ENCODE peak calls at places on chromosomes 7 and 10, in five cellular contexts. C, A, W, V and Y are unnamed samples.

GRCh38 chr10:18455086-18455884 is 196.1 kb downstream of the NSUN6 start:
- DNase-seq in C (no peak), A (no peak), W (no peak), V (no peak), Y (no peak)

GRCh38 chr7:120966961-120967360 is 16.4 kb downstream of the ING3 start:
- DNase-seq in C (no peak), A (no peak), W (no peak), V (no peak), Y (no peak)

GRCh38 chr10:106216085-106216484 is 948.4 kb downstream of the SORCS1 start:
- DNase-seq in C (no peak), A (no peak), W (no peak), V (no peak), Y (no peak)

GRCh38 chr10:77613476-77614130 is 24.0 kb downstream of the KCNMA1 start:
- DNase-seq in C (no peak), A (no peak), W (no peak), V (peak), Y (peak)

GRCh38 chr7:29588900-29589696 is 25.5 kb downstream of the PRR15 start:
- DNase-seq in C (no peak), A (peak), W (peak), V (peak), Y (no peak)

GRCh38 chr7:157603005-157603404 is 266.2 kb downstream of the DNAJB6 start:
- DNase-seq in C (no peak), A (no peak), W (no peak), V (no peak), Y (no peak)

GRCh38 chr7:134737561-134738353 is 41.7 kb upstream of the CALD1 start:
- DNase-seq in C (no peak), A (no peak), W (no peak), V (peak), Y (no peak)

GRCh38 chr10:22552888-22553378 is 161.4 kb downstream of the PIP4K2A start:
- DNase-seq in C (no peak), A (no peak), W (peak), V (no peak), Y (no peak)

GRCh38 chr7:24123061-24123460 is 160.9 kb upstream of the NPY start:
- DNase-seq in C (no peak), A (no peak), W (no peak), V (no peak), Y (no peak)

GRCh38 chr10:104327745-104328635 is 10.3 kb downstream of the ITPRIP start:
- DNase-seq in C (no peak), A (no peak), W (no peak), V (peak), Y (no peak)

GRCh38 chr7:32093415-32094408 is 23.5 kb upstream of the PDE1C start:
- DNase-seq in C (no peak), A (peak), W (no peak), V (no peak), Y (no peak)

GRCh38 chr10:104339469-104340098 is 1.3 kb upstream of the ITPRIP start:
- DNase-seq in C (no peak), A (peak), W (no peak), V (no peak), Y (no peak)

GRCh38 chr10:78626471-78626870 is 442.3 kb upstream of the ZMIZ1 start:
- DNase-seq in C (no peak), A (no peak), W (no peak), V (no peak), Y (no peak)

GRCh38 chr7:107047902-107048782 is 3.6 kb downstream of the PRKAR2B start:
- DNase-seq in C (no peak), A (no peak), W (no peak), V (no peak), Y (no peak)

GRCh38 chr7:144908943-144909556 is 73.2 kb upstream of the TPK1 start:
- DNase-seq in C (no peak), A (no peak), W (no peak), V (no peak), Y (no peak)

GRCh38 chr10:77756319-77757232 is 119.0 kb upstream of the KCNMA1 start:
- DNase-seq in C (no peak), A (peak), W (peak), V (peak), Y (peak)

GRCh38 chr7:36600869-36601530 is 123.3 kb downstream of the AOAH start:
- DNase-seq in C (no peak), A (peak), W (no peak), V (no peak), Y (no peak)

GRCh38 chr10:132373241-132373955 is 23.6 kb upstream of the PWWP2B start:
- DNase-seq in C (no peak), A (no peak), W (no peak), V (no peak), Y (no peak)

GRCh38 chr10:35781643-35782035 is 139.5 kb upstream of the FZD8 start:
- DNase-seq in C (no peak), A (no peak), W (peak), V (no peak), Y (peak)

GRCh38 chr10:16933799-16934198 is 116.6 kb upstream of the RSU1 start:
- DNase-seq in C (no peak), A (no peak), W (no peak), V (no peak), Y (no peak)

GRCh38 chr7:38660427-38661099 is 29.4 kb upstream of the AMPH start:
- DNase-seq in C (peak), A (no peak), W (peak), V (peak), Y (peak)

GRCh38 chr7:1058311-1058710 is 14.0 kb downstream of the GPR146 start:
- DNase-seq in C (no peak), A (no peak), W (no peak), V (no peak), Y (no peak)

GRCh38 chr7:64888901-64889685 is 14.0 kb upstream of the ZNF273 start:
- DNase-seq in C (no peak), A (peak), W (no peak), V (peak), Y (no peak)

GRCh38 chr10:58995058-58995596 is 181.3 kb upstream of the PHYHIPL start:
- DNase-seq in C (no peak), A (no peak), W (no peak), V (no peak), Y (no peak)

GRCh38 chr7:16945372-16945771 is 63.6 kb upstream of the AGR3 start:
- DNase-seq in C (no peak), A (no peak), W (no peak), V (no peak), Y (no peak)

GRCh38 chr7:80218723-80219122 is 84.1 kb downstream of the GNAI1 start:
- DNase-seq in C (no peak), A (no peak), W (no peak), V (no peak), Y (no peak)

GRCh38 chr10:46515402-46516192 is 40.9 kb downstream of the GPRIN2 start:
- DNase-seq in C (no peak), A (no peak), W (no peak), V (no peak), Y (no peak)

GRCh38 chr10:17736223-17736622 is 15.8 kb upstream of the TMEM236 start:
- DNase-seq in C (no peak), A (no peak), W (no peak), V (no peak), Y (no peak)

GRCh38 chr7:102916881-102917280 is 4.1 kb downstream of the LRRC17 start:
- DNase-seq in C (no peak), A (no peak), W (no peak), V (no peak), Y (no peak)

GRCh38 chr7:16634292-16634738 is 11.2 kb downstream of the ANKMY2 start:
- DNase-seq in C (no peak), A (no peak), W (no peak), V (no peak), Y (no peak)

GRCh38 chr7:158973440-158973839 is 117.1 kb downstream of the DYNC2I1 start:
- DNase-seq in C (peak), A (peak), W (no peak), V (no peak), Y (peak)

GRCh38 chr7:5296015-5296621 is 13.4 kb downstream of the SLC29A4 start:
- DNase-seq in C (peak), A (no peak), W (no peak), V (no peak), Y (no peak)

GRCh38 chr10:124453965-124454610 is 4.3 kb upstream of the NKX1-2 start:
- DNase-seq in C (no peak), A (no peak), W (no peak), V (no peak), Y (no peak)

GRCh38 chr7:126696236-126696635 is 556.5 kb downstream of the GRM8 start:
- DNase-seq in C (no peak), A (no peak), W (no peak), V (no peak), Y (no peak)

GRCh38 chr7:137996386-137996851 is 5.5 kb downstream of the CREB3L2 start:
- DNase-seq in C (no peak), A (peak), W (no peak), V (peak), Y (no peak)